ENCODE peak calls at places on chromosomes 3 and 15, in seven cellular contexts. E is HCEC 1CT; V is naive B cell; Y is Calu3; T is stimulated activated naive CD8-positive, alpha-beta T cell treated with anti-CD3 and anti-CD28 coated beads, Interleukin-15, amount 100 ng/mL, for 72 hours; G is hepatic stellate cell; Q is HAP-1. P is an unnamed sample.

GRCh38 chr3:52471371-52472238 is 16.2 kb downstream of the NISCH start:
- DNase-seq in E (peak; percentile 47), V (peak; percentile 37), Y (peak; percentile 70), T (no peak), G (peak; percentile 76), Q (peak; percentile 71), P (no peak)

GRCh38 chr3:27312044-27312668 is 57.0 kb downstream of the NEK10 start:
- DNase-seq in E (peak; percentile 70), V (peak; percentile 29), Y (peak; percentile 26), T (peak; percentile 3), G (peak; percentile 40), Q (peak; percentile 35), P (peak; percentile 61)

GRCh38 chr15:98823012-98823458 is 174.7 kb downstream of the IGF1R start:
- DNase-seq in E (peak; percentile 69), V (no peak), Y (peak; percentile 29), T (no peak), G (peak; percentile 47), Q (peak; percentile 57), P (no peak)

GRCh38 chr15:45715528-45715927 is 80.7 kb downstream of the SQOR start:
- DNase-seq in E (peak; percentile 32), V (no peak), Y (no peak), T (no peak), G (no peak), Q (no peak), P (no peak)

GRCh38 chr15:70826634-70827033 is 27.3 kb downstream of the LARP6 start:
- DNase-seq in E (peak; percentile 87), V (no peak), Y (peak; percentile 58), T (no peak), G (peak; percentile 80), Q (peak; percentile 9), P (no peak)

GRCh38 chr3:101571028-101571895 is 2.7 kb upstream of the PCNP start:
- DNase-seq in E (no peak), V (no peak), Y (no peak), T (no peak), G (no peak), Q (peak; percentile 31), P (no peak)

GRCh38 chr15:72168131-72168825 is 29.3 kb downstream of the GRAMD2A start:
- DNase-seq in E (no peak), V (no peak), Y (no peak), T (no peak), G (no peak), Q (no peak), P (no peak)

GRCh38 chr15:26126070-26126469 is 262.9 kb upstream of the ATP10A start:
- DNase-seq in E (no peak), V (no peak), Y (no peak), T (no peak), G (no peak), Q (no peak), P (no peak)

GRCh38 chr15:88423331-88423730 is 43.9 kb downstream of the MRPL46 start:
- DNase-seq in E (no peak), V (no peak), Y (no peak), T (no peak), G (no peak), Q (no peak), P (no peak)

GRCh38 chr3:49910409-49911123 is 6.9 kb upstream of the MST1R start:
- DNase-seq in E (no peak), V (no peak), Y (no peak), T (no peak), G (no peak), Q (no peak), P (no peak)

GRCh38 chr3:13072239-13073041 is 789 bp downstream of the IQSEC1 start:
- DNase-seq in E (no peak), V (peak; percentile 72), Y (no peak), T (no peak), G (no peak), Q (no peak), P (peak; percentile 80)

GRCh38 chr15:68518046-68518445 is 60.7 kb upstream of the CORO2B start:
- DNase-seq in E (no peak), V (no peak), Y (no peak), T (no peak), G (no peak), Q (no peak), P (no peak)

P was measured in GM13977.